ENCODE peak calls at places on chromosomes 4 and X, in six cellular contexts. One of them, this sample, is unnamed.

GRCh38 chrX:8726031-8726652 is 5.8 kb downstream of the ANOS1 start:
- DNase-seq in SK-N-SH: no peak
- DNase-seq in H1: no peak
- DNase-seq in GM12878: no peak
- DNase-seq in HCT116: no peak
- DNase-seq in K562: no peak
- DNase-seq in this sample: no peak

GRCh38 chr4:54231419-54232150 is 2.5 kb downstream of the PDGFRA start:
- DNase-seq in K562: no peak
- DNase-seq in SK-N-SH: peak
- DNase-seq in GM12878: no peak
- DNase-seq in HCT116: no peak
- DNase-seq in H1: peak
- DNase-seq in this sample: no peak

GRCh38 chr4:100189820-100190642 is at the start of gene DDIT4L:
- DNase-seq in K562: peak
- DNase-seq in SK-N-SH: peak
- DNase-seq in H1: peak
- DNase-seq in GM12878: no peak
- DNase-seq in HCT116: peak
- DNase-seq in this sample: no peak

GRCh38 chrX:147953976-147954375 is 27.2 kb upstream of the FMR1NB start:
- DNase-seq in K562: no peak
- DNase-seq in SK-N-SH: no peak
- DNase-seq in H1: no peak
- DNase-seq in GM12878: no peak
- DNase-seq in HCT116: no peak
- DNase-seq in this sample: no peak

GRCh38 chr4:74933562-74934015 is 673 bp downstream of the PARM1 start:
- DNase-seq in K562: no peak
- DNase-seq in H1: no peak
- DNase-seq in GM12878: no peak
- DNase-seq in SK-N-SH: peak
- DNase-seq in HCT116: no peak
- DNase-seq in this sample: no peak

GRCh38 chr4:148060264-148061138 is 328.6 kb downstream of the ARHGAP10 start:
- DNase-seq in H1: no peak
- DNase-seq in HCT116: no peak
- DNase-seq in K562: no peak
- DNase-seq in SK-N-SH: no peak
- DNase-seq in GM12878: no peak
- DNase-seq in this sample: peak

GRCh38 chr4:25358515-25359275 is 18.4 kb upstream of the ANAPC4 start:
- DNase-seq in H1: no peak
- DNase-seq in HCT116: no peak
- DNase-seq in SK-N-SH: no peak
- DNase-seq in GM12878: no peak
- DNase-seq in K562: no peak
- DNase-seq in this sample: no peak

GRCh38 chr4:10808591-10808990 is 124.0 kb upstream of the CLNK start:
- DNase-seq in GM12878: no peak
- DNase-seq in H1: no peak
- DNase-seq in HCT116: no peak
- DNase-seq in SK-N-SH: no peak
- DNase-seq in K562: no peak
- DNase-seq in this sample: no peak

GRCh38 chrX:48064261-48064660 is 7.2 kb downstream of the ZNF630 start:
- DNase-seq in GM12878: no peak
- DNase-seq in HCT116: no peak
- DNase-seq in H1: no peak
- DNase-seq in SK-N-SH: no peak
- DNase-seq in K562: no peak
- DNase-seq in this sample: no peak

GRCh38 chrX:13165747-13166146 is 121.3 kb upstream of the FAM9C start:
- DNase-seq in GM12878: no peak
- DNase-seq in HCT116: no peak
- DNase-seq in H1: no peak
- DNase-seq in K562: no peak
- DNase-seq in SK-N-SH: no peak
- DNase-seq in this sample: no peak

GRCh38 chr4:164383187-164384181 is 370.4 kb upstream of the SMIM31 start:
- DNase-seq in K562: no peak
- DNase-seq in HCT116: no peak
- DNase-seq in GM12878: no peak
- DNase-seq in H1: peak
- DNase-seq in SK-N-SH: peak
- DNase-seq in this sample: no peak

GRCh38 chrX:21831496-21831895 is 7.9 kb upstream of the MBTPS2 start:
- DNase-seq in GM12878: no peak
- DNase-seq in HCT116: no peak
- DNase-seq in K562: no peak
- DNase-seq in H1: no peak
- DNase-seq in SK-N-SH: no peak
- DNase-seq in this sample: no peak

GRCh38 chr4:124044867-124045266 is 648.3 kb downstream of the SPRY1 start:
- DNase-seq in H1: no peak
- DNase-seq in K562: no peak
- DNase-seq in SK-N-SH: no peak
- DNase-seq in HCT116: no peak
- DNase-seq in GM12878: no peak
- DNase-seq in this sample: peak

GRCh38 chr4:118931791-118932190 is 43.1 kb downstream of the SYNPO2 start:
- DNase-seq in K562: no peak
- DNase-seq in GM12878: no peak
- DNase-seq in H1: no peak
- DNase-seq in SK-N-SH: no peak
- DNase-seq in HCT116: no peak
- DNase-seq in this sample: no peak

GRCh38 chr4:90445380-90445779 is 318.2 kb downstream of the CCSER1 start:
- DNase-seq in HCT116: no peak
- DNase-seq in H1: no peak
- DNase-seq in SK-N-SH: no peak
- DNase-seq in K562: no peak
- DNase-seq in GM12878: no peak
- DNase-seq in this sample: no peak
- TF ChIP-seq JUND in HCT116: no peak
- TF ChIP-seq JUND in H1: no peak
- TF ChIP-seq JUND in SK-N-SH: no peak
- TF ChIP-seq JUND in K562: no peak
- TF ChIP-seq JUND in GM12878: no peak
- TF ChIP-seq JUND in this sample: no peak

GRCh38 chr4:181569553-181569952 is 673.6 kb upstream of the TENM3 start:
- DNase-seq in GM12878: no peak
- DNase-seq in SK-N-SH: peak
- DNase-seq in H1: no peak
- DNase-seq in K562: peak
- DNase-seq in HCT116: peak
- DNase-seq in this sample: peak
- TF ChIP-seq JUND in GM12878: no peak
- TF ChIP-seq JUND in SK-N-SH: no peak
- TF ChIP-seq JUND in H1: no peak
- TF ChIP-seq JUND in K562: no peak
- TF ChIP-seq JUND in HCT116: no peak
- TF ChIP-seq JUND in this sample: no peak

GRCh38 chr4:70754470-70754869 is 32.7 kb downstream of the RUFY3 start:
- DNase-seq in H1: no peak
- DNase-seq in SK-N-SH: no peak
- DNase-seq in K562: no peak
- DNase-seq in GM12878: no peak
- DNase-seq in HCT116: no peak
- DNase-seq in this sample: no peak

GRCh38 chr4:70759126-70759525 is 37.4 kb downstream of the RUFY3 start:
- DNase-seq in H1: no peak
- DNase-seq in SK-N-SH: no peak
- DNase-seq in K562: no peak
- DNase-seq in HCT116: no peak
- DNase-seq in GM12878: no peak
- DNase-seq in this sample: no peak

GRCh38 chr4:70759627-70760026 is 37.9 kb downstream of the RUFY3 start:
- DNase-seq in SK-N-SH: no peak
- DNase-seq in H1: no peak
- DNase-seq in HCT116: no peak
- DNase-seq in K562: no peak
- DNase-seq in GM12878: no peak
- DNase-seq in this sample: no peak

GRCh38 chr4:70753630-70754029 is 31.9 kb downstream of the RUFY3 start:
- DNase-seq in SK-N-SH: no peak
- DNase-seq in GM12878: no peak
- DNase-seq in H1: no peak
- DNase-seq in K562: no peak
- DNase-seq in HCT116: no peak
- DNase-seq in this sample: no peak

GRCh38 chr4:70754990-70755688 is 33.4 kb downstream of the RUFY3 start:
- DNase-seq in SK-N-SH: no peak
- DNase-seq in GM12878: no peak
- DNase-seq in H1: no peak
- DNase-seq in K562: no peak
- DNase-seq in HCT116: no peak
- DNase-seq in this sample: no peak
- TF ChIP-seq JUND in SK-N-SH: no peak
- TF ChIP-seq JUND in GM12878: no peak
- TF ChIP-seq JUND in H1: no peak
- TF ChIP-seq JUND in K562: no peak
- TF ChIP-seq JUND in HCT116: no peak
- TF ChIP-seq JUND in this sample: no peak

GRCh38 chr4:3436798-3437581 is 4.8 kb upstream of the HGFAC start:
- DNase-seq in HCT116: peak
- DNase-seq in GM12878: peak
- DNase-seq in K562: no peak
- DNase-seq in H1: no peak
- DNase-seq in SK-N-SH: no peak
- DNase-seq in this sample: peak
- TF ChIP-seq JUND in HCT116: no peak
- TF ChIP-seq JUND in GM12878: no peak
- TF ChIP-seq JUND in K562: no peak
- TF ChIP-seq JUND in H1: no peak
- TF ChIP-seq JUND in SK-N-SH: no peak
- TF ChIP-seq JUND in this sample: no peak

DNA sequence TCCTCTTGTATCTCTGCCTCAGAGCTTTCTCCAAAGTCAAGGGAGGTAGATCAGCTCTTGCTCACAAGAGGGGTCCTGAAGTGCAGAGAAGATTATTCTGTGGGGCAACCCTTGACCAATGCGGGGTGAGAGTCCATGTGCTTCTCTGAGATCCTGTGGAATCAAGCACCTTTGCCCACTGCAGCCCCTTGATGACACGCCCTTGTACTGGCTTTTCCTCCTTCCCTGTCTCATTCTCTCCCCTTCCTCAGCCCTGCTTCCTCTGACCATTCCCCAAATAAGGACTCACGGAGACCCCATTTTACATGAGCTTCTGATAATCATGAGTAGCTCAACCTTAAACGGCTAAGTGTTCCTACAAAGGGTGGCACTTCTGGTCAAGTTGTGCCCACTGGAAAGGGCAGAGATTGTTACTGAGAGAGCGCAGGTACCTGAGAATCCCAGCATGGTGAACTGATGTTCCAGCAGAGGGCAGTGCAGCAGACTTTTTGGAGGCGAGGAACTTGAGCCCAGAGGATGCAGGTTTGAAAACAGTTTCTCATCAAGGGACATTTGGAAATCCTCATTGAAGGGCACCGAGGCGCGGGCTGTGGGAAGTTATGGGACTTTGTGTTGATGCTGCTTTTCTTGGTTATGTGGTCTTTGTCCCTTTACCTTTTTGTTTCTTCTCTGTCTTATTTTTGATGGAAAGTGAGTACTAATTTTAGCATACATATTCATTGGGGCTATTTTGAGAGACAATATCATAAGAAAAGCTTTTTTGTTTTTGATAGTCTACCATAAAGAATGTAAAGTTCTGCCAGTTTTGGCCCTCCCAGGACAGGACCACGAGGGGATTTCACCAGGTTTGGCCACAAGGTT is 201.3 kb downstream of the RBM46 start:
- DNase-seq in GM12878: peak
- DNase-seq in K562: peak
- DNase-seq in HCT116: peak
- DNase-seq in SK-N-SH: peak
- DNase-seq in H1: peak
- DNase-seq in this sample: peak
- TF ChIP-seq JUND in GM12878: no peak
- TF ChIP-seq JUND in K562: no peak
- TF ChIP-seq JUND in HCT116: no peak
- TF ChIP-seq JUND in SK-N-SH: no peak
- TF ChIP-seq JUND in H1: no peak
- TF ChIP-seq JUND in this sample: no peak

GRCh38 chr4:38180456-38180855 is 220.3 kb downstream of the PTTG2 start:
- DNase-seq in GM12878: no peak
- DNase-seq in SK-N-SH: no peak
- DNase-seq in H1: no peak
- DNase-seq in K562: no peak
- DNase-seq in HCT116: no peak
- DNase-seq in this sample: no peak
- TF ChIP-seq JUND in GM12878: no peak
- TF ChIP-seq JUND in SK-N-SH: no peak
- TF ChIP-seq JUND in H1: no peak
- TF ChIP-seq JUND in K562: no peak
- TF ChIP-seq JUND in HCT116: no peak
- TF ChIP-seq JUND in this sample: no peak

DNA sequence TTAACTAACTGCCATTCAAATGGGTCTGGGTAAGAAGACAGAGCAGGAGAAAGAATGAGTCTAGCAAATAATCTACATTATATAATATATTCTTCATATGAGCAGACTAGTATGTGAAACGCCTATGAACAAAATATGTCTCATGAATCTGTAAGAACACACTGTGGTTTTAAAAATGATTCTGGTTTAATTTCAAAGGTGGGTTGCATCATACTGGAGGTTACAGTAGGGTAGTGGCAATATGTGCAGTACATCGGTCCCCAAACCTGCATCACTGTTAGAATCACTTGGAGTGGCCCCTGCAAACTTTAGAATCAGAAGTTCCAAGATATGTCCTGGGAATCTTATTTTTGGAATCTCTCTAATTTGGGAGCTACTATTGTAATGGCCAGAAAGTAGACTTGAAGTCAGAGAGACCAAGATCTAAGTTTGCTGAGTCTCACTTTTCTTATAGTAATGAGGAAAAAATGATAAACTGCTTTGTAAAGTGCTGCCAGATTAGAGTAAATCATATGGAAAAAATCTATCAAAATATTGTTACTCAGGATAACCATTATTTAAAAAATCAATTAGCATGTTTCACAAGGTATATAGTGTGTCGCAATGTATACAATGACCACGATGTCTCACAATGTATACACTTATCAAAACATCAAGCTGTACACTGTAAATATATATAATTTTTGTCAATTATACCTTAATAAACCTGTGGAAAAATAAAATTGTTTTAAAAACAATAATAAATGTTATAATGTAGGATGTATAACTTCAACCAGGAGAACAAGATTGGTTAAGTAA is 37.9 kb upstream of the ARSJ start:
- DNase-seq in SK-N-SH: no peak
- DNase-seq in H1: no peak
- DNase-seq in HCT116: no peak
- DNase-seq in K562: no peak
- DNase-seq in GM12878: no peak
- DNase-seq in this sample: no peak
- TF ChIP-seq JUND in SK-N-SH: no peak
- TF ChIP-seq JUND in H1: no peak
- TF ChIP-seq JUND in HCT116: no peak
- TF ChIP-seq JUND in K562: no peak
- TF ChIP-seq JUND in GM12878: no peak
- TF ChIP-seq JUND in this sample: no peak

GRCh38 chr4:21012851-21013331 is 312.6 kb downstream of the PACRGL start:
- DNase-seq in H1: no peak
- DNase-seq in HCT116: no peak
- DNase-seq in GM12878: no peak
- DNase-seq in K562: no peak
- DNase-seq in SK-N-SH: no peak
- DNase-seq in this sample: no peak
- TF ChIP-seq JUND in H1: no peak
- TF ChIP-seq JUND in HCT116: no peak
- TF ChIP-seq JUND in GM12878: no peak
- TF ChIP-seq JUND in K562: no peak
- TF ChIP-seq JUND in SK-N-SH: peak
- TF ChIP-seq JUND in this sample: no peak

This sample was measured in T47D.